ENCODE peak calls at places on chromosomes 11 and 22, in five cellular contexts. N is lower leg skin, R is HCEC 1CT, Q is NCI-H345, K is substantia nigra. V is an unnamed sample.

GRCh38 chr11:64809781-64810241 is 540 bp downstream of the MEN1 start:
- DNase-seq in N (no peak), R (no peak), Q (peak), K (no peak), V (no peak)

GRCh38 chr11:35387341-35387982 is 31.9 kb downstream of the SLC1A2 start:
- DNase-seq in N (no peak), R (peak), Q (no peak), K (no peak), V (no peak)

GRCh38 chr11:17219016-17219415 is 11.2 kb upstream of the PIK3C2A start:
- DNase-seq in N (no peak), R (peak), Q (no peak), K (no peak), V (no peak)

GRCh38 chr11:114073506-114074381 is 14.2 kb downstream of the ZBTB16 start:
- DNase-seq in N (peak), R (no peak), Q (no peak), K (no peak), V (no peak)

GRCh38 chr22:38347944-38348750 is 30.9 kb upstream of the CSNK1E start:
- DNase-seq in N (peak), R (no peak), Q (no peak), K (no peak), V (no peak)

GRCh38 chr11:69076129-69076791 is 27.5 kb downstream of the TPCN2 start:
- DNase-seq in N (no peak), R (no peak), Q (no peak), K (no peak), V (peak)

GRCh38 chr11:84396521-84396920 is 1110.4 kb upstream of the CCDC90B start:
- DNase-seq in N (no peak), R (no peak), Q (no peak), K (no peak), V (no peak)

GRCh38 chr11:33543823-33544222 is 156.8 kb downstream of the C11orf91 start:
- DNase-seq in N (no peak), R (peak), Q (no peak), K (no peak), V (no peak)

GRCh38 chr11:69220581-69221051 is 64.9 kb downstream of the SMIM38 start:
- DNase-seq in N (peak), R (no peak), Q (no peak), K (no peak), V (peak)

GRCh38 chr11:92681606-92682005 is 287.8 kb upstream of the MTNR1B start:
- DNase-seq in N (no peak), R (no peak), Q (no peak), K (no peak), V (no peak)

GRCh38 chr22:29393019-29393608 is 4.7 kb upstream of the AP1B1 start:
- DNase-seq in N (no peak), R (no peak), Q (no peak), K (no peak), V (no peak)

GRCh38 chr11:114326776-114327175 is 30.6 kb downstream of the NNMT start:
- DNase-seq in N (no peak), R (no peak), Q (no peak), K (no peak), V (no peak)

V was measured in fibroblast of lung.